ENCODE peak calls at places on chromosomes 5 and 9, in four cellular contexts. Z is stimulated activated CD8-positive, alpha-beta memory T cell treated with anti-CD3 and anti-CD28 coated beads, Interleukin-15, amount 100 ng/mL, for 24 hours; R is EL; I is stimulated activated naive B cell treated with anti-CD40 and anti-IgM and Interleukin-4, amounts not matched to agents 10 μg/mL and 1 μg/mL and 100 μg/mL, for 72 hours. Y is an unnamed sample.
A peak's percentile ranks its signal among the peaks of the same experiment; 100 is the strongest.

GRCh38 chr5:119078870-119079269 is 8.0 kb downstream of the DMXL1 start:
- DNase-seq in Z (no peak), R (no peak), I (no peak), Y (no peak)

GRCh38 chr5:79837707-79838620 is 148.3 kb downstream of the CMYA5 start:
- DNase-seq in R (no peak), Z (no peak), I (no peak), Y (no peak)

GRCh38 chr5:173765030-173765644 is 123.0 kb upstream of the CPEB4 start:
- DNase-seq in I (no peak), Z (no peak), R (no peak), Y (no peak)

GRCh38 chr5:58454025-58454424 is 5.9 kb downstream of the PLK2 start:
- DNase-seq in R (no peak), I (no peak), Z (no peak), Y (no peak)

GRCh38 chr9:113299800-113300292 is 3.3 kb downstream of the RNF183 start:
- DNase-seq in R (no peak), Z (no peak), I (no peak), Y (no peak)

GRCh38 chr9:33506626-33507370 is 17.3 kb upstream of the ANKRD18B start:
- DNase-seq in Z (no peak), I (no peak), R (peak; percentile 99), Y (no peak)

GRCh38 chr5:110817437-110817836 is 78.6 kb downstream of the SLC25A46 start:
- DNase-seq in I (no peak), Z (no peak), R (peak; percentile 4), Y (no peak)

GRCh38 chr5:14326035-14326909 is 183.1 kb downstream of the TRIO start:
- DNase-seq in R (no peak), Z (no peak), I (no peak), Y (no peak)

GRCh38 chr5:143887302-143887638 is 75.3 kb downstream of the HMHB1 start:
- DNase-seq in Z (no peak), I (no peak), R (peak; percentile 72), Y (peak; percentile 25)

GRCh38 chr5:113447651-113448050 is 12.9 kb upstream of the TSSK1B start:
- DNase-seq in I (no peak), Z (no peak), R (peak; percentile 19), Y (no peak)